ENCODE peak calls at places on chromosomes 13 and 19, in six cellular contexts. E is caudate nucleus; D is thoracic aorta; K is CD4-positive, CD25-positive, alpha-beta regulatory T cell; U is Peyer's patch; O is A549. H is an unnamed sample.

GRCh38 chr19:925912-926594 is at the start of gene ARID3A:
- DNase-seq in E (no peak), D (no peak), K (peak; percentile 63), U (peak; percentile 75), O (no peak), H (no peak)

GRCh38 chr13:29937836-29938235 is 87.4 kb upstream of the UBL3 start:
- DNase-seq in E (no peak), D (no peak), K (peak; percentile 94), U (no peak), O (no peak), H (no peak)

GRCh38 chr13:33721719-33722118 is 96.2 kb upstream of the RFC3 start:
- DNase-seq in E (no peak), D (no peak), K (no peak), U (no peak), O (peak; percentile 19), H (no peak)

GRCh38 chr19:44847144-44848035 is 1.3 kb downstream of the NECTIN2 start:
- DNase-seq in E (no peak), D (no peak), K (no peak), U (peak; percentile 85), O (peak; percentile 64), H (peak; percentile 89)

GRCh38 chr19:44988896-44989563 is 12.2 kb upstream of the RELB start:
- DNase-seq in E (no peak), D (no peak), K (peak; percentile 62), U (peak; percentile 88), O (peak; percentile 75), H (no peak)

GRCh38 chr13:44448373-44448772 is 74.7 kb downstream of the SERP2 start:
- DNase-seq in E (no peak), D (no peak), K (no peak), U (no peak), O (no peak), H (no peak)

GRCh38 chr19:53537523-53538377 is at the start of gene ZNF331:
- DNase-seq in E (no peak), D (peak; percentile 33), K (peak; percentile 89), U (peak; percentile 93), O (peak; percentile 86), H (peak; percentile 71)

GRCh38 chr13:36453518-36453917 is 21.2 kb downstream of the CCNA1 start:
- DNase-seq in E (no peak), D (no peak), K (no peak), U (no peak), O (no peak), H (no peak)

DNA sequence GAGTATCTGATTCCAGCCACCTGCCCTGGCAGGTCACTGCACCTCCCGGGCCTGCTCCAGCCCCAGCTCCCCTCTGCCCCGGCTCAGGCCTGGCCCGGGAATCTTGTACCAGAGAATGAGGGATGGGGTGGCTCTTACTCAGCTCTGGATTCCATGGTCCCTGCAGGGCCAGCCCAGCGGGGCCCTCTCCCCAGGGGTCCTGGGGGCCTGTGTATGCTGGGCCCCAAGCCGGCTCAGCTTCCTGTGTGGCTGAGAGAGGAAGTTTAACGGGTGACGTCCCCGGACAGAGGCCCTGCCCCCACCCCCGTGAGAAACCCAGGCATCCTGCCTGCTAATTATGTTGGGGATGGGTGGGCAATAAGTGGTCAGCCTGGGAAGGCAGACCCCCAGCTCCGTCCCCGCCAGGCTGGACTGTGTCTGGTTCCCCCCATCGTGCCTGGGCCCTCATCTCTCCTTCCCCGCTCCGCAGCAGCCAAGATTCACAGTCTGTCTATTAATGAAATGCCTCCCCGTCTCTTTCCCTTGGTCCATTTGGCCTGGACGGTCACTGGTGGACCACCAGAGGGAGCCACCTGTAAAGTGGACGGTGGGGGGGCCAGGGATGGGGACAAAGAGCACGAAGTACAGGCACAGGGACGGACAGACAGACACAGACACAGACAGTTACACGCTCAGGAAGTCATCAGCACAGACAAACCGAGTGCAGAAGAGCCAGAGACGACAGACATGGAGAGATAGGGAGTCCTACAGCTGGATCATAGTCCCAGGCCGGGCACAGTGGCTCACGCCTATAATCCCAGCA is at the start of gene DENND1C:
- DNase-seq in E (no peak), D (no peak), K (peak; percentile 89), U (peak; percentile 91), O (peak; percentile 41), H (no peak)
- H3K27ac ChIP-seq in E (peak within 1 kb of the TSS; percentile 0), D (no peak within 1 kb of the TSS), K (peak within 1 kb of the TSS; percentile 84), U (peak within 1 kb of the TSS; percentile 87), O (no peak within 1 kb of the TSS), H (no peak within 1 kb of the TSS)

GRCh38 chr19:32971715-32972540 is at the start of the genes CEP89 and FAAP24:
- DNase-seq in E (peak; percentile 99), D (peak; percentile 95), K (peak; percentile 99), U (peak; percentile 99), O (peak; percentile 100), H (peak; percentile 99)
- H3K27ac ChIP-seq in E (peak within 1 kb of the TSS; percentile 26), D (no peak within 1 kb of the TSS), K (peak within 1 kb of the TSS; percentile 77), U (peak within 1 kb of the TSS; percentile 71), O (peak within 1 kb of the TSS; percentile 75), H (peak within 1 kb of the TSS; percentile 88)

GRCh38 chr13:110443633-110444225 is 117.8 kb downstream of the RAB20 start:
- DNase-seq in E (no peak), D (no peak), K (no peak), U (no peak), O (no peak), H (no peak)
- H3K27ac ChIP-seq in E (no peak overlapping the region), D (peak overlapping the region; percentile 78), K (no peak overlapping the region), U (peak overlapping the region; percentile 39), O (no peak overlapping the region), H (no peak overlapping the region)

DNA sequence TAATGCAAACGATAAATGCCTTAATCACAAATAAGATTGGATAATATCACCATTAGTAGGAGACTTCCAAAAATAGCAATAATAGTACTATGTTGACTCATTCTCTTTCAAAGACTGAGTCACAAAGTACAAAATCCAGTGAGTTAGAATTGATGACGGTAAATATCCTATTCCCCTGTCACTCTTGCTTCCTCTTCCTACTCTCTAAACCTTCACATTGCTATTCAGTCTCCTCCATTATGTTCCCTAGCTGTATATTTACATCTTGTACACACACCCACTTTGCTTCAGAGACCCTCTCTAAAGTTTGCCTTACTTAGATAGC is 26.3 kb upstream of the INTS6 start:
- DNase-seq in E (no peak), D (no peak), K (no peak), U (no peak), O (no peak), H (no peak)
- H3K27ac ChIP-seq in E (no peak overlapping the region), D (no peak overlapping the region), K (no peak overlapping the region), U (no peak overlapping the region), O (no peak overlapping the region), H (no peak overlapping the region)

H was measured in breast epithelium.